ENCODE peak calls at places on chromosomes 11 and 22, in nine cellular contexts. One of them, this sample, is unnamed.

GRCh38 chr22:32910358-32910757 is 108.9 kb downstream of the TIMP3 start:
- DNase-seq in stimulated activated CD8-positive, alpha-beta memory T cell treated with anti-CD3 and anti-CD28 coated beads, Interleukin-15, amount 100 ng/mL, for 4 hours: no peak
- DNase-seq in CD8-positive, alpha-beta memory T cell: no peak
- DNase-seq in NCI-H1417: no peak
- DNase-seq in T-helper 1 cell: no peak
- DNase-seq in activated T-cell treated with anti-CD3 and anti-CD28 coated beads for 1 hour: no peak
- DNase-seq in activated naive CD4-positive, alpha-beta T cell treated with anti-CD3 and anti-CD28 coated beads, Interleukin-2, amount 50 U/mL, for 16 hours: no peak
- DNase-seq in amygdala: no peak
- DNase-seq in GM20000: no peak
- DNase-seq in this sample: no peak

GRCh38 chr11:2728663-2729332 is 29.0 kb upstream of the KCNQ1OT1 start:
- DNase-seq in stimulated activated CD8-positive, alpha-beta memory T cell treated with anti-CD3 and anti-CD28 coated beads, Interleukin-15, amount 100 ng/mL, for 4 hours: no peak
- DNase-seq in CD8-positive, alpha-beta memory T cell: no peak
- DNase-seq in NCI-H1417: no peak
- DNase-seq in T-helper 1 cell: no peak
- DNase-seq in activated T-cell treated with anti-CD3 and anti-CD28 coated beads for 1 hour: no peak
- DNase-seq in activated naive CD4-positive, alpha-beta T cell treated with anti-CD3 and anti-CD28 coated beads, Interleukin-2, amount 50 U/mL, for 16 hours: no peak
- DNase-seq in amygdala: peak
- DNase-seq in GM20000: no peak
- DNase-seq in this sample: no peak

GRCh38 chr11:69004411-69005182 is 8.4 kb downstream of the MRGPRF start:
- DNase-seq in stimulated activated CD8-positive, alpha-beta memory T cell treated with anti-CD3 and anti-CD28 coated beads, Interleukin-15, amount 100 ng/mL, for 4 hours: no peak
- DNase-seq in CD8-positive, alpha-beta memory T cell: no peak
- DNase-seq in NCI-H1417: no peak
- DNase-seq in T-helper 1 cell: no peak
- DNase-seq in activated T-cell treated with anti-CD3 and anti-CD28 coated beads for 1 hour: no peak
- DNase-seq in activated naive CD4-positive, alpha-beta T cell treated with anti-CD3 and anti-CD28 coated beads, Interleukin-2, amount 50 U/mL, for 16 hours: no peak
- DNase-seq in amygdala: no peak
- DNase-seq in GM20000: no peak
- DNase-seq in this sample: no peak

GRCh38 chr22:32248276-32248675 is 6.9 kb downstream of the SLC5A4 start:
- DNase-seq in stimulated activated CD8-positive, alpha-beta memory T cell treated with anti-CD3 and anti-CD28 coated beads, Interleukin-15, amount 100 ng/mL, for 4 hours: no peak
- DNase-seq in CD8-positive, alpha-beta memory T cell: no peak
- DNase-seq in NCI-H1417: no peak
- DNase-seq in T-helper 1 cell: no peak
- DNase-seq in activated T-cell treated with anti-CD3 and anti-CD28 coated beads for 1 hour: no peak
- DNase-seq in activated naive CD4-positive, alpha-beta T cell treated with anti-CD3 and anti-CD28 coated beads, Interleukin-2, amount 50 U/mL, for 16 hours: no peak
- DNase-seq in amygdala: no peak
- DNase-seq in GM20000: no peak
- DNase-seq in this sample: no peak

GRCh38 chr11:1304376-1304775 is 5.1 kb downstream of the TOLLIP start:
- DNase-seq in stimulated activated CD8-positive, alpha-beta memory T cell treated with anti-CD3 and anti-CD28 coated beads, Interleukin-15, amount 100 ng/mL, for 4 hours: no peak
- DNase-seq in CD8-positive, alpha-beta memory T cell: no peak
- DNase-seq in NCI-H1417: no peak
- DNase-seq in T-helper 1 cell: no peak
- DNase-seq in activated T-cell treated with anti-CD3 and anti-CD28 coated beads for 1 hour: no peak
- DNase-seq in activated naive CD4-positive, alpha-beta T cell treated with anti-CD3 and anti-CD28 coated beads, Interleukin-2, amount 50 U/mL, for 16 hours: no peak
- DNase-seq in amygdala: no peak
- DNase-seq in GM20000: no peak
- DNase-seq in this sample: no peak

GRCh38 chr11:125933030-125933813 is 12.6 kb upstream of the VSIG10L2 start:
- DNase-seq in stimulated activated CD8-positive, alpha-beta memory T cell treated with anti-CD3 and anti-CD28 coated beads, Interleukin-15, amount 100 ng/mL, for 4 hours: no peak
- DNase-seq in CD8-positive, alpha-beta memory T cell: no peak
- DNase-seq in NCI-H1417: no peak
- DNase-seq in T-helper 1 cell: no peak
- DNase-seq in activated T-cell treated with anti-CD3 and anti-CD28 coated beads for 1 hour: no peak
- DNase-seq in activated naive CD4-positive, alpha-beta T cell treated with anti-CD3 and anti-CD28 coated beads, Interleukin-2, amount 50 U/mL, for 16 hours: no peak
- DNase-seq in amygdala: no peak
- DNase-seq in GM20000: no peak
- DNase-seq in this sample: no peak

GRCh38 chr11:33444835-33445594 is 187.8 kb downstream of the HIPK3 start:
- DNase-seq in stimulated activated CD8-positive, alpha-beta memory T cell treated with anti-CD3 and anti-CD28 coated beads, Interleukin-15, amount 100 ng/mL, for 4 hours: no peak
- DNase-seq in CD8-positive, alpha-beta memory T cell: no peak
- DNase-seq in NCI-H1417: no peak
- DNase-seq in T-helper 1 cell: no peak
- DNase-seq in activated T-cell treated with anti-CD3 and anti-CD28 coated beads for 1 hour: no peak
- DNase-seq in activated naive CD4-positive, alpha-beta T cell treated with anti-CD3 and anti-CD28 coated beads, Interleukin-2, amount 50 U/mL, for 16 hours: no peak
- DNase-seq in amygdala: no peak
- DNase-seq in GM20000: no peak
- DNase-seq in this sample: no peak

GRCh38 chr22:37898441-37899181 is 7.5 kb upstream of the MICALL1 start:
- DNase-seq in stimulated activated CD8-positive, alpha-beta memory T cell treated with anti-CD3 and anti-CD28 coated beads, Interleukin-15, amount 100 ng/mL, for 4 hours: no peak
- DNase-seq in CD8-positive, alpha-beta memory T cell: no peak
- DNase-seq in NCI-H1417: no peak
- DNase-seq in T-helper 1 cell: no peak
- DNase-seq in activated T-cell treated with anti-CD3 and anti-CD28 coated beads for 1 hour: no peak
- DNase-seq in activated naive CD4-positive, alpha-beta T cell treated with anti-CD3 and anti-CD28 coated beads, Interleukin-2, amount 50 U/mL, for 16 hours: no peak
- DNase-seq in amygdala: peak
- DNase-seq in GM20000: no peak
- DNase-seq in this sample: no peak

GRCh38 chr11:59283825-59284772 is 71.4 kb upstream of the MPEG1 start:
- DNase-seq in stimulated activated CD8-positive, alpha-beta memory T cell treated with anti-CD3 and anti-CD28 coated beads, Interleukin-15, amount 100 ng/mL, for 4 hours: no peak
- DNase-seq in CD8-positive, alpha-beta memory T cell: peak
- DNase-seq in NCI-H1417: peak
- DNase-seq in T-helper 1 cell: peak
- DNase-seq in activated T-cell treated with anti-CD3 and anti-CD28 coated beads for 1 hour: peak
- DNase-seq in activated naive CD4-positive, alpha-beta T cell treated with anti-CD3 and anti-CD28 coated beads, Interleukin-2, amount 50 U/mL, for 16 hours: peak
- DNase-seq in amygdala: no peak
- DNase-seq in GM20000: peak
- DNase-seq in this sample: peak

GRCh38 chr11:116698080-116698479 is 74.7 kb downstream of the BUD13 start:
- DNase-seq in stimulated activated CD8-positive, alpha-beta memory T cell treated with anti-CD3 and anti-CD28 coated beads, Interleukin-15, amount 100 ng/mL, for 4 hours: no peak
- DNase-seq in CD8-positive, alpha-beta memory T cell: no peak
- DNase-seq in NCI-H1417: no peak
- DNase-seq in T-helper 1 cell: no peak
- DNase-seq in activated T-cell treated with anti-CD3 and anti-CD28 coated beads for 1 hour: no peak
- DNase-seq in activated naive CD4-positive, alpha-beta T cell treated with anti-CD3 and anti-CD28 coated beads, Interleukin-2, amount 50 U/mL, for 16 hours: no peak
- DNase-seq in amygdala: no peak
- DNase-seq in GM20000: no peak
- DNase-seq in this sample: no peak

GRCh38 chr11:70314730-70315129 is 44.2 kb downstream of the PPFIA1 start:
- DNase-seq in stimulated activated CD8-positive, alpha-beta memory T cell treated with anti-CD3 and anti-CD28 coated beads, Interleukin-15, amount 100 ng/mL, for 4 hours: no peak
- DNase-seq in CD8-positive, alpha-beta memory T cell: no peak
- DNase-seq in NCI-H1417: no peak
- DNase-seq in T-helper 1 cell: no peak
- DNase-seq in activated T-cell treated with anti-CD3 and anti-CD28 coated beads for 1 hour: no peak
- DNase-seq in activated naive CD4-positive, alpha-beta T cell treated with anti-CD3 and anti-CD28 coated beads, Interleukin-2, amount 50 U/mL, for 16 hours: no peak
- DNase-seq in amygdala: no peak
- DNase-seq in GM20000: no peak
- DNase-seq in this sample: no peak

GRCh38 chr11:19337779-19338178 is 97.0 kb upstream of the E2F8 start:
- DNase-seq in stimulated activated CD8-positive, alpha-beta memory T cell treated with anti-CD3 and anti-CD28 coated beads, Interleukin-15, amount 100 ng/mL, for 4 hours: no peak
- DNase-seq in CD8-positive, alpha-beta memory T cell: no peak
- DNase-seq in NCI-H1417: no peak
- DNase-seq in T-helper 1 cell: no peak
- DNase-seq in activated T-cell treated with anti-CD3 and anti-CD28 coated beads for 1 hour: no peak
- DNase-seq in activated naive CD4-positive, alpha-beta T cell treated with anti-CD3 and anti-CD28 coated beads, Interleukin-2, amount 50 U/mL, for 16 hours: no peak
- DNase-seq in amygdala: no peak
- DNase-seq in GM20000: no peak
- DNase-seq in this sample: no peak

GRCh38 chr22:27435839-27436581 is 365.5 kb downstream of the MN1 start:
- DNase-seq in stimulated activated CD8-positive, alpha-beta memory T cell treated with anti-CD3 and anti-CD28 coated beads, Interleukin-15, amount 100 ng/mL, for 4 hours: no peak
- DNase-seq in CD8-positive, alpha-beta memory T cell: no peak
- DNase-seq in NCI-H1417: no peak
- DNase-seq in T-helper 1 cell: no peak
- DNase-seq in activated T-cell treated with anti-CD3 and anti-CD28 coated beads for 1 hour: no peak
- DNase-seq in activated naive CD4-positive, alpha-beta T cell treated with anti-CD3 and anti-CD28 coated beads, Interleukin-2, amount 50 U/mL, for 16 hours: no peak
- DNase-seq in amygdala: no peak
- DNase-seq in GM20000: no peak
- DNase-seq in this sample: no peak

GRCh38 chr22:23569716-23570115 is 10.4 kb downstream of the IGLL1 start:
- DNase-seq in stimulated activated CD8-positive, alpha-beta memory T cell treated with anti-CD3 and anti-CD28 coated beads, Interleukin-15, amount 100 ng/mL, for 4 hours: no peak
- DNase-seq in CD8-positive, alpha-beta memory T cell: no peak
- DNase-seq in NCI-H1417: no peak
- DNase-seq in T-helper 1 cell: no peak
- DNase-seq in activated T-cell treated with anti-CD3 and anti-CD28 coated beads for 1 hour: no peak
- DNase-seq in activated naive CD4-positive, alpha-beta T cell treated with anti-CD3 and anti-CD28 coated beads, Interleukin-2, amount 50 U/mL, for 16 hours: no peak
- DNase-seq in amygdala: no peak
- DNase-seq in GM20000: no peak
- DNase-seq in this sample: no peak

GRCh38 chr11:99352642-99353041 is 331.9 kb downstream of the CNTN5 start:
- DNase-seq in stimulated activated CD8-positive, alpha-beta memory T cell treated with anti-CD3 and anti-CD28 coated beads, Interleukin-15, amount 100 ng/mL, for 4 hours: no peak
- DNase-seq in CD8-positive, alpha-beta memory T cell: no peak
- DNase-seq in NCI-H1417: no peak
- DNase-seq in T-helper 1 cell: no peak
- DNase-seq in activated T-cell treated with anti-CD3 and anti-CD28 coated beads for 1 hour: no peak
- DNase-seq in activated naive CD4-positive, alpha-beta T cell treated with anti-CD3 and anti-CD28 coated beads, Interleukin-2, amount 50 U/mL, for 16 hours: no peak
- DNase-seq in amygdala: no peak
- DNase-seq in GM20000: no peak
- DNase-seq in this sample: no peak

This sample was measured in NCI-H510A treated with DMSO at 0.1 percent for 48 hours.